ENCODE peak calls at places on chromosomes 16 and 17, in ten cellular contexts. One of them, this sample, is unnamed.
A peak's percentile ranks its signal among the peaks of the same experiment; 100 is the strongest.

GRCh38 chr16:27362570-27363245 is 39.3 kb upstream of the IL21R start:
- DNase-seq in SHP77: no peak
- DNase-seq in non-pigmented ciliary epithelial cell: no peak
- DNase-seq in AG04449: no peak
- DNase-seq in naive thymus-derived CD8-positive, alpha-beta T cell: no peak
- DNase-seq in fibroblast of lung: no peak
- DNase-seq in aorta: no peak
- DNase-seq in RCC 7860: no peak
- DNase-seq in Daoy: no peak
- DNase-seq in NCI-H2081: no peak
- DNase-seq in this sample: no peak

GRCh38 chr16:69924777-69925191 is 26.4 kb upstream of the CLEC18A start:
- DNase-seq in SHP77: no peak
- DNase-seq in non-pigmented ciliary epithelial cell: peak; percentile 65
- DNase-seq in AG04449: no peak
- DNase-seq in naive thymus-derived CD8-positive, alpha-beta T cell: no peak
- DNase-seq in fibroblast of lung: peak; percentile 93
- DNase-seq in aorta: peak; percentile 89
- DNase-seq in RCC 7860: peak; percentile 43
- DNase-seq in Daoy: peak; percentile 85
- DNase-seq in NCI-H2081: no peak
- DNase-seq in this sample: no peak

GRCh38 chr17:48254896-48255295 is 147.3 kb downstream of the SNX11 start:
- DNase-seq in SHP77: no peak
- DNase-seq in non-pigmented ciliary epithelial cell: no peak
- DNase-seq in AG04449: no peak
- DNase-seq in naive thymus-derived CD8-positive, alpha-beta T cell: no peak
- DNase-seq in fibroblast of lung: no peak
- DNase-seq in aorta: no peak
- DNase-seq in RCC 7860: no peak
- DNase-seq in Daoy: no peak
- DNase-seq in NCI-H2081: no peak
- DNase-seq in this sample: no peak

GRCh38 chr17:55421179-55421934 is at the start of gene MMD:
- DNase-seq in SHP77: no peak
- DNase-seq in non-pigmented ciliary epithelial cell: no peak
- DNase-seq in AG04449: no peak
- DNase-seq in naive thymus-derived CD8-positive, alpha-beta T cell: peak; percentile 5
- DNase-seq in fibroblast of lung: no peak
- DNase-seq in aorta: peak; percentile 59
- DNase-seq in RCC 7860: no peak
- DNase-seq in Daoy: peak; percentile 7
- DNase-seq in NCI-H2081: no peak
- DNase-seq in this sample: no peak

GRCh38 chr17:77489239-77489897 is 348.6 kb downstream of the SEC14L1 start:
- DNase-seq in SHP77: no peak
- DNase-seq in non-pigmented ciliary epithelial cell: no peak
- DNase-seq in AG04449: no peak
- DNase-seq in naive thymus-derived CD8-positive, alpha-beta T cell: no peak
- DNase-seq in fibroblast of lung: no peak
- DNase-seq in aorta: peak; percentile 44
- DNase-seq in RCC 7860: no peak
- DNase-seq in Daoy: no peak
- DNase-seq in NCI-H2081: no peak
- DNase-seq in this sample: no peak

GRCh38 chr16:27020031-27020430 is 46.7 kb upstream of the C16orf82 start:
- DNase-seq in SHP77: no peak
- DNase-seq in non-pigmented ciliary epithelial cell: no peak
- DNase-seq in AG04449: no peak
- DNase-seq in naive thymus-derived CD8-positive, alpha-beta T cell: no peak
- DNase-seq in fibroblast of lung: no peak
- DNase-seq in aorta: no peak
- DNase-seq in RCC 7860: no peak
- DNase-seq in Daoy: no peak
- DNase-seq in NCI-H2081: no peak
- DNase-seq in this sample: no peak

GRCh38 chr17:28612936-28613872 is 781 bp downstream of the RSKR start:
- DNase-seq in SHP77: peak; percentile 42
- DNase-seq in non-pigmented ciliary epithelial cell: peak; percentile 4
- DNase-seq in AG04449: no peak
- DNase-seq in naive thymus-derived CD8-positive, alpha-beta T cell: peak; percentile 17
- DNase-seq in fibroblast of lung: peak; percentile 23
- DNase-seq in aorta: no peak
- DNase-seq in RCC 7860: no peak
- DNase-seq in Daoy: peak; percentile 17
- DNase-seq in NCI-H2081: no peak
- DNase-seq in this sample: peak; percentile 47

GRCh38 chr17:37650419-37651003 is 7.3 kb upstream of the DDX52 start:
- DNase-seq in SHP77: peak; percentile 4
- DNase-seq in non-pigmented ciliary epithelial cell: no peak
- DNase-seq in AG04449: no peak
- DNase-seq in naive thymus-derived CD8-positive, alpha-beta T cell: no peak
- DNase-seq in fibroblast of lung: peak; percentile 33
- DNase-seq in aorta: no peak
- DNase-seq in RCC 7860: peak; percentile 46
- DNase-seq in Daoy: peak; percentile 23
- DNase-seq in NCI-H2081: no peak
- DNase-seq in this sample: peak; percentile 2

GRCh38 chr17:61250335-61250890 is 149.2 kb upstream of the TBX2 start:
- DNase-seq in SHP77: no peak
- DNase-seq in non-pigmented ciliary epithelial cell: peak; percentile 57
- DNase-seq in AG04449: peak; percentile 24
- DNase-seq in naive thymus-derived CD8-positive, alpha-beta T cell: no peak
- DNase-seq in fibroblast of lung: peak; percentile 74
- DNase-seq in aorta: no peak
- DNase-seq in RCC 7860: peak; percentile 82
- DNase-seq in Daoy: peak; percentile 56
- DNase-seq in NCI-H2081: no peak
- DNase-seq in this sample: no peak

GRCh38 chr16:56121156-56121500 is 70.2 kb upstream of the GNAO1 start:
- DNase-seq in SHP77: no peak
- DNase-seq in non-pigmented ciliary epithelial cell: no peak
- DNase-seq in AG04449: no peak
- DNase-seq in naive thymus-derived CD8-positive, alpha-beta T cell: no peak
- DNase-seq in fibroblast of lung: no peak
- DNase-seq in aorta: no peak
- DNase-seq in RCC 7860: no peak
- DNase-seq in Daoy: no peak
- DNase-seq in NCI-H2081: no peak
- DNase-seq in this sample: no peak

GRCh38 chr17:55434721-55435120 is 13.1 kb upstream of the MMD start:
- DNase-seq in SHP77: no peak
- DNase-seq in non-pigmented ciliary epithelial cell: no peak
- DNase-seq in AG04449: no peak
- DNase-seq in naive thymus-derived CD8-positive, alpha-beta T cell: no peak
- DNase-seq in fibroblast of lung: peak; percentile 42
- DNase-seq in aorta: no peak
- DNase-seq in RCC 7860: peak; percentile 36
- DNase-seq in Daoy: no peak
- DNase-seq in NCI-H2081: no peak
- DNase-seq in this sample: no peak

GRCh38 chr17:68533887-68534700 is 21.9 kb downstream of the PRKAR1A start:
- DNase-seq in SHP77: no peak
- DNase-seq in non-pigmented ciliary epithelial cell: no peak
- DNase-seq in AG04449: no peak
- DNase-seq in naive thymus-derived CD8-positive, alpha-beta T cell: no peak
- DNase-seq in fibroblast of lung: peak; percentile 47
- DNase-seq in aorta: no peak
- DNase-seq in RCC 7860: no peak
- DNase-seq in Daoy: no peak
- DNase-seq in NCI-H2081: no peak
- DNase-seq in this sample: peak; percentile 8

GRCh38 chr16:1859650-1860049 is 12.3 kb downstream of the MEIOB start:
- DNase-seq in SHP77: no peak
- DNase-seq in non-pigmented ciliary epithelial cell: no peak
- DNase-seq in AG04449: no peak
- DNase-seq in naive thymus-derived CD8-positive, alpha-beta T cell: no peak
- DNase-seq in fibroblast of lung: no peak
- DNase-seq in aorta: no peak
- DNase-seq in RCC 7860: no peak
- DNase-seq in Daoy: no peak
- DNase-seq in NCI-H2081: no peak
- DNase-seq in this sample: no peak

GRCh38 chr16:49785970-49786369 is 69.9 kb downstream of the ZNF423 start:
- DNase-seq in SHP77: no peak
- DNase-seq in non-pigmented ciliary epithelial cell: no peak
- DNase-seq in AG04449: no peak
- DNase-seq in naive thymus-derived CD8-positive, alpha-beta T cell: no peak
- DNase-seq in fibroblast of lung: no peak
- DNase-seq in aorta: no peak
- DNase-seq in RCC 7860: no peak
- DNase-seq in Daoy: no peak
- DNase-seq in NCI-H2081: no peak
- DNase-seq in this sample: no peak

GRCh38 chr17:56595831-56596740 is 2.6 kb downstream of the NOG start:
- DNase-seq in SHP77: no peak
- DNase-seq in non-pigmented ciliary epithelial cell: no peak
- DNase-seq in AG04449: no peak
- DNase-seq in naive thymus-derived CD8-positive, alpha-beta T cell: no peak
- DNase-seq in fibroblast of lung: no peak
- DNase-seq in aorta: no peak
- DNase-seq in RCC 7860: peak; percentile 34
- DNase-seq in Daoy: peak; percentile 47
- DNase-seq in NCI-H2081: no peak
- DNase-seq in this sample: no peak

GRCh38 chr16:58286769-58287433 is 7.9 kb downstream of the PRSS54 start:
- DNase-seq in SHP77: no peak
- DNase-seq in non-pigmented ciliary epithelial cell: no peak
- DNase-seq in AG04449: no peak
- DNase-seq in naive thymus-derived CD8-positive, alpha-beta T cell: no peak
- DNase-seq in fibroblast of lung: no peak
- DNase-seq in aorta: no peak
- DNase-seq in RCC 7860: no peak
- DNase-seq in Daoy: no peak
- DNase-seq in NCI-H2081: no peak
- DNase-seq in this sample: no peak

GRCh38 chr16:68257251-68257905 is 6.9 kb upstream of the SLC7A6 start:
- DNase-seq in SHP77: peak; percentile 94
- DNase-seq in non-pigmented ciliary epithelial cell: no peak
- DNase-seq in AG04449: no peak
- DNase-seq in naive thymus-derived CD8-positive, alpha-beta T cell: no peak
- DNase-seq in fibroblast of lung: no peak
- DNase-seq in aorta: no peak
- DNase-seq in RCC 7860: no peak
- DNase-seq in Daoy: no peak
- DNase-seq in NCI-H2081: no peak
- DNase-seq in this sample: no peak

GRCh38 chr16:11263737-11264136 is 5.4 kb downstream of the TNP2 start:
- DNase-seq in SHP77: no peak
- DNase-seq in non-pigmented ciliary epithelial cell: no peak
- DNase-seq in AG04449: no peak
- DNase-seq in naive thymus-derived CD8-positive, alpha-beta T cell: no peak
- DNase-seq in fibroblast of lung: no peak
- DNase-seq in aorta: no peak
- DNase-seq in RCC 7860: no peak
- DNase-seq in Daoy: no peak
- DNase-seq in NCI-H2081: no peak
- DNase-seq in this sample: no peak

GRCh38 chr16:90046971-90047713 is 27.9 kb upstream of the DBNDD1 start:
- DNase-seq in SHP77: no peak
- DNase-seq in non-pigmented ciliary epithelial cell: no peak
- DNase-seq in AG04449: no peak
- DNase-seq in naive thymus-derived CD8-positive, alpha-beta T cell: no peak
- DNase-seq in fibroblast of lung: peak; percentile 57
- DNase-seq in aorta: peak; percentile 80
- DNase-seq in RCC 7860: no peak
- DNase-seq in Daoy: no peak
- DNase-seq in NCI-H2081: no peak
- DNase-seq in this sample: peak; percentile 12

GRCh38 chr17:12579245-12579644 is 86.4 kb upstream of the MYOCD start:
- DNase-seq in SHP77: no peak
- DNase-seq in non-pigmented ciliary epithelial cell: no peak
- DNase-seq in AG04449: no peak
- DNase-seq in naive thymus-derived CD8-positive, alpha-beta T cell: no peak
- DNase-seq in fibroblast of lung: no peak
- DNase-seq in aorta: no peak
- DNase-seq in RCC 7860: no peak
- DNase-seq in Daoy: no peak
- DNase-seq in NCI-H2081: no peak
- DNase-seq in this sample: no peak

GRCh38 chr17:35433075-35433894 is 985 bp upstream of the SLFN12 start:
- DNase-seq in SHP77: no peak
- DNase-seq in non-pigmented ciliary epithelial cell: peak; percentile 99
- DNase-seq in AG04449: peak; percentile 99
- DNase-seq in naive thymus-derived CD8-positive, alpha-beta T cell: peak; percentile 50
- DNase-seq in fibroblast of lung: peak; percentile 100
- DNase-seq in aorta: peak; percentile 91
- DNase-seq in RCC 7860: peak; percentile 97
- DNase-seq in Daoy: peak; percentile 98
- DNase-seq in NCI-H2081: no peak
- DNase-seq in this sample: no peak

GRCh38 chr17:58338907-58339774 is 10.5 kb upstream of the TSPOAP1 start:
- DNase-seq in SHP77: no peak
- DNase-seq in non-pigmented ciliary epithelial cell: peak; percentile 45
- DNase-seq in AG04449: peak; percentile 51
- DNase-seq in naive thymus-derived CD8-positive, alpha-beta T cell: no peak
- DNase-seq in fibroblast of lung: peak; percentile 82
- DNase-seq in aorta: peak; percentile 79
- DNase-seq in RCC 7860: no peak
- DNase-seq in Daoy: peak; percentile 82
- DNase-seq in NCI-H2081: no peak
- DNase-seq in this sample: no peak

GRCh38 chr17:38897671-38898290 is 27.6 kb upstream of the LASP1NB start:
- DNase-seq in SHP77: no peak
- DNase-seq in non-pigmented ciliary epithelial cell: no peak
- DNase-seq in AG04449: no peak
- DNase-seq in naive thymus-derived CD8-positive, alpha-beta T cell: no peak
- DNase-seq in fibroblast of lung: no peak
- DNase-seq in aorta: no peak
- DNase-seq in RCC 7860: no peak
- DNase-seq in Daoy: no peak
- DNase-seq in NCI-H2081: peak; percentile 11
- DNase-seq in this sample: peak; percentile 31

GRCh38 chr17:35192708-35193107 is 1.5 kb downstream of the SLC35G3 start:
- DNase-seq in SHP77: no peak
- DNase-seq in non-pigmented ciliary epithelial cell: no peak
- DNase-seq in AG04449: no peak
- DNase-seq in naive thymus-derived CD8-positive, alpha-beta T cell: no peak
- DNase-seq in fibroblast of lung: no peak
- DNase-seq in aorta: no peak
- DNase-seq in RCC 7860: no peak
- DNase-seq in Daoy: no peak
- DNase-seq in NCI-H2081: no peak
- DNase-seq in this sample: no peak

GRCh38 chr16:89187337-89188063 is 12.8 kb downstream of the SLC22A31 start:
- DNase-seq in SHP77: no peak
- DNase-seq in non-pigmented ciliary epithelial cell: no peak
- DNase-seq in AG04449: no peak
- DNase-seq in naive thymus-derived CD8-positive, alpha-beta T cell: no peak
- DNase-seq in fibroblast of lung: peak; percentile 19
- DNase-seq in aorta: peak; percentile 50
- DNase-seq in RCC 7860: peak; percentile 6
- DNase-seq in Daoy: no peak
- DNase-seq in NCI-H2081: no peak
- DNase-seq in this sample: no peak

GRCh38 chr16:57815987-57816745 is 13.9 kb upstream of the KIFC3 start:
- DNase-seq in SHP77: peak; percentile 61
- DNase-seq in non-pigmented ciliary epithelial cell: peak; percentile 71
- DNase-seq in AG04449: peak; percentile 82
- DNase-seq in naive thymus-derived CD8-positive, alpha-beta T cell: peak; percentile 16
- DNase-seq in fibroblast of lung: peak; percentile 97
- DNase-seq in aorta: peak; percentile 97
- DNase-seq in RCC 7860: peak; percentile 86
- DNase-seq in Daoy: peak; percentile 88
- DNase-seq in NCI-H2081: no peak
- DNase-seq in this sample: peak; percentile 46

GRCh38 chr17:60901806-60902205 is 224.2 kb downstream of the BCAS3 start:
- DNase-seq in SHP77: no peak
- DNase-seq in non-pigmented ciliary epithelial cell: peak; percentile 45
- DNase-seq in AG04449: peak; percentile 16
- DNase-seq in naive thymus-derived CD8-positive, alpha-beta T cell: no peak
- DNase-seq in fibroblast of lung: peak; percentile 85
- DNase-seq in aorta: no peak
- DNase-seq in RCC 7860: no peak
- DNase-seq in Daoy: no peak
- DNase-seq in NCI-H2081: no peak
- DNase-seq in this sample: no peak

GRCh38 chr17:49387374-49388289 is 25.6 kb upstream of the ZNF652 start:
- DNase-seq in SHP77: no peak
- DNase-seq in non-pigmented ciliary epithelial cell: no peak
- DNase-seq in AG04449: no peak
- DNase-seq in naive thymus-derived CD8-positive, alpha-beta T cell: no peak
- DNase-seq in fibroblast of lung: no peak
- DNase-seq in aorta: no peak
- DNase-seq in RCC 7860: no peak
- DNase-seq in Daoy: no peak
- DNase-seq in NCI-H2081: no peak
- DNase-seq in this sample: no peak

This sample was measured in midbrain.